ENCODE peak calls at places on chromosome 1, in ten cellular contexts. X is astrocyte, R is HFF-Myc, A is cardiac fibroblast, D is Caco-2, M is kidney epithelial cell, O is stomach, K is IMR-90, L is keratinocyte, Y is colonic mucosa. I is an unnamed sample.

GRCh38 chr1:99674115-99674514 is 28.2 kb downstream of the PALMD start:
- DNase-seq in X (no peak), O (no peak), L (no peak), D (no peak), M (no peak), A (no peak), K (no peak), R (no peak), Y (no peak), I (no peak)

GRCh38 chr1:61839702-61840101 is 97.4 kb downstream of the PATJ start:
- DNase-seq in M (peak), Y (no peak), D (no peak), O (no peak), L (no peak), A (peak), R (no peak), K (peak), X (peak), I (peak)

GRCh38 chr1:91818713-91818975 is 67.3 kb downstream of the TGFBR3 start:
- DNase-seq in K (no peak), M (no peak), X (no peak), Y (no peak), D (no peak), L (no peak), A (no peak), R (no peak), O (no peak), I (no peak)

GRCh38 chr1:218357211-218357892 is 12.2 kb downstream of the TGFB2 start:
- DNase-seq in M (no peak), R (no peak), X (peak), Y (no peak), O (no peak), A (peak), L (no peak), D (no peak), K (no peak), I (no peak)

GRCh38 chr1:231162300-231162969 is 577 bp downstream of the TRIM67 start:
- DNase-seq in L (no peak), Y (peak), R (no peak), K (peak), D (peak), M (no peak), O (peak), X (peak), A (peak), I (no peak)

GRCh38 chr1:192401832-192402231 is 85.0 kb downstream of the RGS21 start:
- DNase-seq in M (no peak), O (no peak), D (no peak), R (no peak), A (peak), Y (no peak), L (no peak), K (peak), X (peak), I (no peak)

GRCh38 chr1:109240158-109241152 is 8.9 kb upstream of the CELSR2 start:
- DNase-seq in D (no peak), O (peak), R (peak), L (peak), Y (peak), A (peak), K (peak), X (peak), M (no peak), I (no peak)

GRCh38 chr1:200005160-200005559 is 22.4 kb upstream of the NR5A2 start:
- DNase-seq in L (no peak), M (no peak), K (peak), R (no peak), O (no peak), D (no peak), A (no peak), Y (no peak), X (no peak), I (no peak)

GRCh38 chr1:89780721-89781120 is 40.1 kb upstream of the LRRC8D start:
- DNase-seq in R (no peak), A (peak), M (peak), K (peak), Y (no peak), X (peak), D (peak), O (no peak), L (no peak), I (peak)

DNA sequence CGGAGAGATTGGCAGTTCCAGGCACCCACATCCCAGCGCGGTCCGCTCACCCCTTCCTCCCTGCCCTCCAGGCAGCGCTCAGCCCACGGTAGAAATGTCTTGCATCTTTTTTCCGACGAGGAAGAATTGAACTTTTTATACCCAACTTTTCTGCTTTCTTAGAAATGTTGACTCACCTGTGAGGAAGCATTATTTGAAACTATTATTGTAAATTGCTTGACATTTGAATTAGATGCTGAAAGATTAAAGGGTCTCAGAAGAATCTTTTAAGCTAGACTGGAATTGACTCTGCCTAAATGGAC is 912 bp upstream of the SIPA1L2 start:
- DNase-seq in L (no peak), R (no peak), M (no peak), A (no peak), X (no peak), K (no peak), D (no peak), Y (no peak), O (no peak), I (no peak)
- H3K4me3 ChIP-seq in L (peak), R (peak), M (peak), A (peak), X (peak), K (peak), D (peak), Y (peak), O (peak), I (peak)

GRCh38 chr1:153238536-153238935 is 21.0 kb upstream of the LORICRIN start:
- DNase-seq in R (no peak), A (no peak), D (peak), X (no peak), O (no peak), K (no peak), Y (no peak), L (no peak), M (no peak), I (no peak)
- TF ChIP-seq CTCF in R (no peak), A (no peak), D (peak), X (no peak), O (no peak), K (no peak), Y (no peak), L (peak), M (peak), I (no peak)

GRCh38 chr1:245205396-245205795 is 50.6 kb downstream of the KIF26B start:
- DNase-seq in M (no peak), X (peak), R (no peak), D (no peak), K (no peak), A (no peak), L (no peak), O (no peak), Y (no peak), I (no peak)

GRCh38 chr1:245205864-245206263 is 51.1 kb downstream of the KIF26B start:
- DNase-seq in R (no peak), M (no peak), D (no peak), L (no peak), X (no peak), K (no peak), A (no peak), O (no peak), Y (no peak), I (no peak)

GRCh38 chr1:245209658-245210415 is 55.1 kb downstream of the KIF26B start:
- DNase-seq in O (no peak), R (no peak), Y (no peak), M (no peak), L (no peak), K (no peak), A (no peak), X (no peak), D (no peak), I (no peak)

GRCh38 chr1:245207801-245208200 is 53.0 kb downstream of the KIF26B start:
- DNase-seq in A (no peak), R (no peak), D (no peak), O (no peak), X (no peak), Y (no peak), L (no peak), K (no peak), M (no peak), I (no peak)

GRCh38 chr1:245207056-245207638 is 52.4 kb downstream of the KIF26B start:
- DNase-seq in X (peak), O (no peak), D (no peak), R (no peak), M (no peak), K (no peak), L (no peak), Y (no peak), A (no peak), I (no peak)
- H3K4me3 ChIP-seq in X (peak), O (no peak), D (no peak), R (no peak), M (no peak), K (no peak), L (no peak), Y (no peak), A (no peak), I (no peak)

GRCh38 chr1:242129103-242129502 is 130.2 kb upstream of the MAP1LC3C start:
- DNase-seq in K (no peak), D (no peak), R (no peak), O (no peak), L (no peak), A (no peak), X (no peak), Y (no peak), M (no peak), I (no peak)
- TF ChIP-seq CTCF in K (no peak), D (no peak), R (no peak), O (no peak), L (no peak), A (no peak), X (no peak), Y (no peak), M (peak), I (no peak)